ENCODE peak calls at places on chromosome 9, in five cellular contexts. S is right lobe of liver, B is cardiac fibroblast, K is LoVo, H is HS-5. U is an unnamed sample.

GRCh38 chr9:99414321-99414720 is 192.2 kb downstream of the SEC61B start:
- DNase-seq in S (no peak), B (no peak), K (no peak), H (no peak), U (no peak)

GRCh38 chr9:134403682-134404301 is 77.5 kb downstream of the RXRA start:
- DNase-seq in S (peak; percentile 81), B (peak; percentile 91), K (no peak), H (no peak), U (peak; percentile 96)

GRCh38 chr9:137156567-137157375 is 13.1 kb downstream of the LRRC26 start:
- DNase-seq in S (no peak), B (peak; percentile 53), K (no peak), H (no peak), U (no peak)

GRCh38 chr9:93665566-93666278 is 89.3 kb downstream of the PHF2 start:
- DNase-seq in S (peak; percentile 48), B (no peak), K (no peak), H (no peak), U (no peak)

GRCh38 chr9:93123561-93124283 is 10.3 kb downstream of the NINJ1 start:
- DNase-seq in S (peak; percentile 56), B (no peak), K (no peak), H (no peak), U (no peak)

GRCh38 chr9:18268381-18268780 is 205.6 kb upstream of the ADAMTSL1 start:
- DNase-seq in S (no peak), B (peak; percentile 59), K (no peak), H (peak; percentile 76), U (peak; percentile 9)

GRCh38 chr9:128892223-128892892 is 10.4 kb downstream of the LRRC8A start:
- DNase-seq in S (peak; percentile 75), B (peak; percentile 97), K (peak; percentile 53), H (no peak), U (peak; percentile 83)

GRCh38 chr9:136854113-136854841 is 2.1 kb downstream of the MAMDC4 start:
- DNase-seq in S (peak; percentile 58), B (no peak), K (no peak), H (no peak), U (no peak)

GRCh38 chr9:34869390-34869789 is 88.7 kb upstream of the PHF24 start:
- DNase-seq in S (no peak), B (peak; percentile 71), K (peak; percentile 19), H (no peak), U (no peak)

GRCh38 chr9:4341554-4341953 is 41.7 kb upstream of the GLIS3 start:
- DNase-seq in S (no peak), B (no peak), K (no peak), H (no peak), U (no peak)

GRCh38 chr9:23538604-23539003 is 287.4 kb downstream of the ELAVL2 start:
- DNase-seq in S (no peak), B (no peak), K (no peak), H (no peak), U (no peak)

GRCh38 chr9:136255896-136256890 is 10.6 kb upstream of the QSOX2 start:
- DNase-seq in S (no peak), B (no peak), K (no peak), H (no peak), U (no peak)

GRCh38 chr9:123471843-123472570 is 116.0 kb downstream of the CRB2 start:
- DNase-seq in S (no peak), B (no peak), K (no peak), H (no peak), U (no peak)

GRCh38 chr9:36874921-36875320 is 159.1 kb downstream of the PAX5 start:
- DNase-seq in S (peak; percentile 27), B (peak; percentile 13), K (no peak), H (no peak), U (no peak)

GRCh38 chr9:106110483-106110882 is 416.1 kb downstream of the TMEM38B start:
- DNase-seq in S (no peak), B (no peak), K (no peak), H (no peak), U (no peak)